ENCODE peak calls at places on chromosomes 2 and 18, in five cellular contexts. Z, D, Q, K and C are unnamed samples.

GRCh38 chr2:236963631-236964030 is 122.1 kb upstream of the COPS8 start:
- DNase-seq in Z (no peak), D (no peak), Q (no peak), K (no peak), C (no peak)

GRCh38 chr2:68319397-68320117 is at the start of gene CNRIP1:
- DNase-seq in Z (peak; percentile 79), D (no peak), Q (peak; percentile 53), K (peak; percentile 85), C (peak; percentile 46)

GRCh38 chr2:68742638-68743037 is 8.0 kb downstream of the ARHGAP25 start:
- DNase-seq in Z (no peak), D (no peak), Q (no peak), K (no peak), C (no peak)

GRCh38 chr2:42099431-42100173 is 51.8 kb downstream of the PKDCC start:
- DNase-seq in Z (no peak), D (no peak), Q (no peak), K (no peak), C (no peak)

GRCh38 chr2:7256377-7256776 is 339.2 kb downstream of the RNF144A start:
- DNase-seq in Z (no peak), D (no peak), Q (no peak), K (no peak), C (no peak)

GRCh38 chr2:187372213-187372612 is 75.8 kb downstream of the CALCRL start:
- DNase-seq in Z (no peak), D (no peak), Q (peak; percentile 39), K (peak; percentile 75), C (peak; percentile 51)

GRCh38 chr18:10057808-10058791 is 144.3 kb downstream of the VAPA start:
- DNase-seq in Z (peak; percentile 90), D (no peak), Q (peak; percentile 59), K (peak; percentile 89), C (peak; percentile 73)

GRCh38 chr18:4358618-4359017 is 96.5 kb downstream of the DLGAP1 start:
- DNase-seq in Z (no peak), D (peak; percentile 53), Q (no peak), K (no peak), C (no peak)

GRCh38 chr2:153808675-153809074 is 63.0 kb upstream of the GALNT13 start:
- DNase-seq in Z (no peak), D (no peak), Q (no peak), K (no peak), C (no peak)

GRCh38 chr2:16487686-16488085 is 177.9 kb downstream of the CYRIA start:
- DNase-seq in Z (peak; percentile 43), D (no peak), Q (peak; percentile 5), K (peak; percentile 52), C (no peak)

GRCh38 chr2:205780645-205781044 is 98.3 kb downstream of the NRP2 start:
- DNase-seq in Z (no peak), D (no peak), Q (no peak), K (no peak), C (no peak)

GRCh38 chr18:6781179-6781714 is 51.7 kb downstream of the ARHGAP28 start:
- DNase-seq in Z (no peak), D (no peak), Q (peak; percentile 16), K (peak; percentile 21), C (no peak)

GRCh38 chr2:238875161-238875530 is 27.3 kb downstream of the TWIST2 start:
- DNase-seq in Z (peak; percentile 70), D (no peak), Q (no peak), K (peak; percentile 76), C (no peak)

GRCh38 chr2:109612991-109613921 is 510 bp downstream of the SEPTIN10 start:
- DNase-seq in Z (peak; percentile 71), D (no peak), Q (peak; percentile 20), K (peak; percentile 72), C (no peak)

GRCh38 chr18:70405051-70405450 is 116.2 kb downstream of the SOCS6 start:
- DNase-seq in Z (no peak), D (no peak), Q (no peak), K (no peak), C (no peak)

GRCh38 chr2:131016826-131017596 is 76.2 kb downstream of the FAM168B start:
- DNase-seq in Z (peak; percentile 31), D (no peak), Q (peak; percentile 35), K (peak; percentile 60), C (peak; percentile 21)

GRCh38 chr2:10495311-10495987 is 47.3 kb upstream of the ODC1 start:
- DNase-seq in Z (no peak), D (no peak), Q (no peak), K (no peak), C (no peak)

GRCh38 chr18:70024088-70024487 is 76.4 kb upstream of the CD226 start:
- DNase-seq in Z (no peak), D (no peak), Q (no peak), K (no peak), C (no peak)

GRCh38 chr2:84970266-84970955 is 550 bp upstream of the KCMF1 start:
- DNase-seq in Z (peak; percentile 42), D (no peak), Q (no peak), K (no peak), C (no peak)

GRCh38 chr2:172294983-172295382 is 132.4 kb upstream of the ITGA6 start:
- DNase-seq in Z (no peak), D (no peak), Q (no peak), K (no peak), C (no peak)

GRCh38 chr2:54559593-54560145 is 103.5 kb downstream of the SPTBN1 start:
- DNase-seq in Z (peak; percentile 92), D (no peak), Q (peak; percentile 69), K (peak; percentile 89), C (no peak)

GRCh38 chr2:70892750-70893149 is 43.0 kb upstream of the ATP6V1B1 start:
- DNase-seq in Z (no peak), D (no peak), Q (no peak), K (no peak), C (no peak)

GRCh38 chr2:26887142-26887541 is 39.2 kb downstream of the DPYSL5 start:
- DNase-seq in Z (no peak), D (no peak), Q (no peak), K (no peak), C (no peak)

GRCh38 chr2:21642647-21643046 is 518.9 kb downstream of the TDRD15 start:
- DNase-seq in Z (no peak), D (no peak), Q (no peak), K (no peak), C (no peak)

GRCh38 chr2:42568431-42569115 is at the start of gene MTA3:
- DNase-seq in Z (peak; percentile 35), D (peak; percentile 19), Q (peak; percentile 14), K (no peak), C (no peak)

GRCh38 chr18:77705301-77705700 is 455.7 kb downstream of the GALR1 start:
- DNase-seq in Z (no peak), D (no peak), Q (no peak), K (no peak), C (no peak)

GRCh38 chr2:213148572-213149331 is 2.7 kb downstream of the IKZF2 start:
- DNase-seq in Z (no peak), D (no peak), Q (no peak), K (no peak), C (no peak)
- H3K4me3 ChIP-seq in Z (peak overlapping the region; percentile 85), D (no peak overlapping the region), Q (peak overlapping the region; percentile 69), K (peak overlapping the region; percentile 78), C (peak overlapping the region; percentile 89)

DNA sequence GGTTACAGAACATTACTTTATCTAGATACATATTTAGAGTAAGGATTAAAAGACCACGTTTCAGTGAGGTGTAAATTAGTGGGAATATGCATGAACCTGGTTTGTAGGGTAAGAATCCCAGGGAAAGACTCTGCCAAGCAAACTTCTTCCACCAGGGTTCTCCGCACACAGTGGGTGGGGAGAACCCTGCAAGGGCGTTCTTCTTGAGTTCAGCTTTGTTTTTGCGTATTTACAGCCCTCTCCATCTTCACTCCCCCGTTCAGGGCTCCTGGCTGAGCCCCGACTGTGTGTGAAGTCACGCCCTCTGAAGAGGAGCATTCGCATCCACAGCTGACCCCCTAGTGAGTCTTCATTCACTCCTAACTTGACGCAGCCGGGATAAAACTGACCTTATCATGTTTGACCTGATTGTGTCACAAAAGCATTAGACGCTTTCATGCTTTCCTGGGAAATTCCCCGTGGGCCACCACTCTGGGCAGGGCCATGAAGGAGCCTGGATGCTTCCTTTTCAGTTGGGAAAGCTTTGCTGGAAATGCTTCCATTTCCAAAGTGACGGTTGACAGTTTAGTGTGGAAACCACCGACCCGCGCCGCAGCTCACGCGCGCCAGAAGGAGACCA is 1.0 kb downstream of the ALKAL2 start:
- DNase-seq in Z (no peak), D (no peak), Q (no peak), K (no peak), C (no peak)
- TF ChIP-seq CTCF in Z (no peak), D (no peak), Q (no peak), K (no peak), C (no peak)

GRCh38 chr18:25927830-25928229 is 162.6 kb downstream of the SS18 start:
- DNase-seq in Z (no peak), D (no peak), Q (no peak), K (no peak), C (no peak)

GRCh38 chr18:25923193-25923592 is 167.2 kb downstream of the SS18 start:
- DNase-seq in Z (no peak), D (no peak), Q (no peak), K (no peak), C (no peak)

GRCh38 chr18:25915907-25916306 is 174.5 kb downstream of the SS18 start:
- DNase-seq in Z (no peak), D (no peak), Q (no peak), K (no peak), C (no peak)

DNA sequence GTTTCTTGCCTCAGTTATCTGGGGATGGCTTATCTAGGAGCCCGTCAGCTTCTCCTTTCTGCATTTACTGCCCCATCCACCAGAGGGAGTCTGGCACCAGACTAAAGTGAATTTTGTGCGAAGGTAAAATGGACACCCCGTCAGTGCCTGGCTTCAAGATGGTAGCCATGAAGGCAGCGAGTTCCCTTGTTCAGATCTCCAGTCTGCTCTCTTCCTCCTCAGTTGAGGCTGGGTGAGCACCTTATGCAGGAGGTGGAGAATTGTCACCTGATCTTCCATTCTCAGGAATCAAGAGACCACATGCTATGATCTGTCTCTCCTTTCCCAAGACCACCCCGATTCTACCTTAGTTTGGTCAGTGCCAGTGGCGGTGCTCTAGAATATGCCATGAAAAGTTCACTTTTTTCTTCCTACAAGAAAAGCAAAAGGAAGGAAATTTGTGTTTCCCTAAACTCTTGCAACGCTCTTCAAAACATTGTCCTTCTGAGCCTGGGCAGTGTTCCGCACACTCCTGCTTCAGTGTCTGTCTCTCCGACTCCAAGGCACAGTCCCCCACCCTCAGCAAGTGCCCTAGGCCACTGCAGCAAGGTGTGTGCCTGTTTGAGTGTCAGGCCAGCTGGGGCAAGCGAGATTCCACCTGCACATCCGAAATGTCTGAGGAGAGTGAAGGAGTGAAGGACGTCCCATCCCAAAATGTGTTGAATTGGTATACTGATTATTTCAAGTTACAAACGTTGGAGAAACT is 168.6 kb downstream of the SS18 start:
- DNase-seq in Z (peak; percentile 7), D (peak; percentile 25), Q (peak; percentile 22), K (peak; percentile 31), C (no peak)
- H3K4me3 ChIP-seq in Z (no peak overlapping the region), D (no peak overlapping the region), Q (no peak overlapping the region), K (no peak overlapping the region), C (no peak overlapping the region)

GRCh38 chr18:45528712-45529336 is 86.5 kb upstream of the SLC14A2 start:
- DNase-seq in Z (no peak), D (no peak), Q (no peak), K (no peak), C (no peak)

GRCh38 chr18:45527891-45528290 is 87.4 kb upstream of the SLC14A2 start:
- DNase-seq in Z (no peak), D (no peak), Q (no peak), K (no peak), C (no peak)

GRCh38 chr18:45522371-45522770 is 92.9 kb upstream of the SLC14A2 start:
- DNase-seq in Z (peak; percentile 89), D (no peak), Q (peak; percentile 33), K (peak; percentile 73), C (peak; percentile 39)

GRCh38 chr18:45521777-45522176 is 93.5 kb upstream of the SLC14A2 start:
- DNase-seq in Z (peak; percentile 84), D (no peak), Q (peak; percentile 29), K (peak; percentile 85), C (no peak)

GRCh38 chr18:45526120-45526841 is 89.0 kb upstream of the SLC14A2 start:
- DNase-seq in Z (peak; percentile 51), D (no peak), Q (peak; percentile 27), K (peak; percentile 63), C (peak; percentile 43)
- TF ChIP-seq CTCF in Z (peak; percentile 45), D (no peak), Q (peak; percentile 31), K (peak; percentile 36), C (peak; percentile 42)